ENCODE peak calls at places on chromosomes 4 and X, in seven cellular contexts. F is activated gamma-delta T cell treated with anti-CD3 and anti-CD28 coated beads, Interleukin-2, amount 50 U/mL, for 16 hours; E is activated CD4-positive, CD25-positive, alpha-beta regulatory T cell treated with anti-CD3 and anti-CD28 coated beads, Interleukin-2, amount 50 U/mL, for 72 hours; W is C1 segment of cervical spinal cord; O is T47D; X is NCI-H748 treated with DMSO at 0.1 percent for 48 hours; A is HEK293T. D is an unnamed sample.

GRCh38 chr4:171846232-171846631 is 33.0 kb downstream of the GALNTL6 start:
- DNase-seq in F (no peak), E (no peak), W (no peak), O (peak), X (peak), A (peak), D (peak)

GRCh38 chrX:24259544-24260240 is 54.2 kb downstream of the SUPT20HL2 start:
- DNase-seq in F (no peak), E (no peak), W (no peak), O (peak), X (no peak), A (peak), D (peak)

GRCh38 chrX:151792505-151792904 is 58.0 kb downstream of the CNGA2 start:
- DNase-seq in F (no peak), E (no peak), W (no peak), O (no peak), X (no peak), A (no peak), D (no peak)

GRCh38 chr4:70997068-70997467 is 3.6 kb downstream of the DCK start:
- DNase-seq in F (no peak), E (no peak), W (no peak), O (no peak), X (no peak), A (no peak), D (no peak)

GRCh38 chr4:3371581-3372001 is 70.2 kb upstream of the HGFAC start:
- DNase-seq in F (no peak), E (no peak), W (no peak), O (no peak), X (no peak), A (peak), D (no peak)

GRCh38 chr4:6627832-6628231 is 12.7 kb upstream of the MRFAP1 start:
- DNase-seq in F (no peak), E (no peak), W (no peak), O (no peak), X (no peak), A (no peak), D (no peak)

GRCh38 chr4:82431026-82431745 is 796 bp downstream of the ENOPH1 start:
- DNase-seq in F (no peak), E (peak), W (no peak), O (peak), X (no peak), A (peak), D (peak)

GRCh38 chr4:86972997-86973396 is 38.2 kb downstream of the AFF1 start:
- DNase-seq in F (no peak), E (no peak), W (no peak), O (peak), X (no peak), A (no peak), D (peak)

GRCh38 chrX:52359614-52360232 is 9.1 kb upstream of the XAGE2 start:
- DNase-seq in F (no peak), E (no peak), W (no peak), O (no peak), X (no peak), A (no peak), D (no peak)

GRCh38 chr4:69092190-69092589 is 4.1 kb upstream of the UGT2B7 start:
- DNase-seq in F (no peak), E (no peak), W (no peak), O (no peak), X (peak), A (no peak), D (peak)

GRCh38 chr4:102627831-102628523 is 126.8 kb downstream of the NFKB1 start:
- DNase-seq in F (no peak), E (no peak), W (no peak), O (no peak), X (no peak), A (no peak), D (peak)

GRCh38 chrX:123988423-123989116 is 27.1 kb downstream of the STAG2 start:
- DNase-seq in F (no peak), E (no peak), W (no peak), O (peak), X (no peak), A (no peak), D (no peak)

GRCh38 chr4:129604632-129605031 is 508.7 kb downstream of the C4orf33 start:
- DNase-seq in F (no peak), E (no peak), W (no peak), O (no peak), X (no peak), A (no peak), D (no peak)

GRCh38 chr4:46804781-46805413 is 104.1 kb downstream of the COX7B2 start:
- DNase-seq in F (no peak), E (no peak), W (no peak), O (no peak), X (no peak), A (no peak), D (no peak)

GRCh38 chrX:20382518-20383291 is 116.0 kb upstream of the RPS6KA3 start:
- DNase-seq in F (no peak), E (no peak), W (no peak), O (no peak), X (no peak), A (no peak), D (peak)

GRCh38 chr4:185165605-185166063 is 22.6 kb downstream of the SLC25A4 start:
- DNase-seq in F (no peak), E (no peak), W (no peak), O (no peak), X (no peak), A (no peak), D (peak)

GRCh38 chr4:89298160-89298559 is 9.4 kb downstream of the GPRIN3 start:
- DNase-seq in F (no peak), E (no peak), W (no peak), O (no peak), X (no peak), A (no peak), D (no peak)